ENCODE peak calls at places on chromosomes 2 and 18, in four cellular contexts. F, P, V and A are unnamed samples.

GRCh38 chr2:44528595-44528994 is 166.8 kb downstream of the CAMKMT start:
- DNase-seq in P (no peak), F (no peak), V (no peak), A (no peak)

GRCh38 chr2:75464348-75464946 is 96.3 kb downstream of the EVA1A start:
- DNase-seq in P (no peak), V (peak), F (no peak), A (no peak)

GRCh38 chr2:45227347-45227746 is 218.1 kb upstream of the SIX2 start:
- DNase-seq in P (no peak), F (no peak), V (no peak), A (no peak)

GRCh38 chr2:126643431-126643830 is 12.5 kb upstream of the GYPC start:
- DNase-seq in V (no peak), P (no peak), F (no peak), A (peak)

GRCh38 chr2:201448067-201448466 is 3.2 kb downstream of the TRAK2 start:
- DNase-seq in F (no peak), V (no peak), P (no peak), A (no peak)

GRCh38 chr2:223270538-223270937 is 218.5 kb downstream of the KCNE4 start:
- DNase-seq in F (no peak), V (no peak), P (no peak), A (no peak)

GRCh38 chr2:65300772-65301711 is 73.4 kb downstream of the ACTR2 start:
- DNase-seq in V (peak), F (peak), P (peak), A (no peak)

GRCh38 chr2:58137221-58137620 is 90.6 kb downstream of the VRK2 start:
- DNase-seq in F (no peak), V (no peak), P (no peak), A (no peak)

GRCh38 chr2:39933166-39933565 is 154.1 kb upstream of the THUMPD2 start:
- DNase-seq in P (no peak), F (no peak), V (no peak), A (no peak)

DNA sequence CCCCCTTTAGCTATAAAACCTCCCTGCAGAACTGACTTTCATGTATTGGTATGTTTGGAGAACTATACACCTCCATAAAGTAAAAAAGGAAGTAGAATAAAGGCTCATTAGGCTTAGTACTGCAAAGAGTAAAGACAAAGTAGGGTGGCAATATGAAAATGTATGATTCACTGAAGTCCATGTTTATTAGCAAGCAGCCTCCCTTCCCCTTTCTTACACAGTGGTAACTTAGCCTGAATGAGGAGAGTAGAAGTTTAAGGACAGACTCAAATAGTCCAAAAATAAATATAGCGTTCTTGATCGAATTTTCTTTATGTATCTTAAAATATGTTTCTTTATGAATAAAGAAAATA is 1.5 kb downstream of the ZNF804A start:
- DNase-seq in P (no peak), V (peak), F (no peak), A (no peak)
- TF ChIP-seq CTCF in P (no peak), V (no peak), F (no peak), A (no peak)

DNA sequence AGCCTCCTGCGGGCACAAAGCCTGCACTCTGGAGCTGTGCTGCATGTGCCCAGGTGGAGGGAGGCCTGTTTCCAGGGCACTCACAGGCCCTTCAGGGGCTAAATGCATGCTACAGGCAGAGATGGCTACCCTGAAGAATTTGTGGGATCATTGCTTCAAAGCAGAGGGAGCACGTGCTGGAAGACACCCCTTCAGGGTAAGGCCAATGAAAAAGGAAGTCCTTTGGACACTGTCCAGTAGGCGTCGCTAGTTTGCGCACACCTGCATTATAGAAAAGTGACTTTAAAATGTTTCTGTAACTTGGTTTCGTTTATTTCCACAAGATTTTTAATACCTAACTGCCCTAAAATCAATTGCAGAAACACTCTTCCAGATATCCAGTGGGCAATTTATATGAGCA is 325.3 kb downstream of the ZNF516 start:
- DNase-seq in F (no peak), P (no peak), V (no peak), A (no peak)
- TF ChIP-seq CTCF in F (peak), P (no peak), V (no peak), A (no peak)

GRCh38 chr2:36708119-36708741 is 11.7 kb downstream of the VIT start:
- DNase-seq in V (no peak), F (no peak), P (no peak), A (peak)
- TF ChIP-seq CTCF in V (peak), F (no peak), P (no peak), A (peak)

GRCh38 chr2:16707014-16707413 is 41.4 kb upstream of the CYRIA start:
- DNase-seq in V (no peak), F (no peak), P (no peak), A (no peak)

GRCh38 chr2:16713011-16713423 is 47.4 kb upstream of the CYRIA start:
- DNase-seq in V (peak), P (no peak), F (no peak), A (no peak)

GRCh38 chr2:16708173-16708572 is 42.5 kb upstream of the CYRIA start:
- DNase-seq in F (no peak), V (no peak), P (no peak), A (no peak)

GRCh38 chr2:16709769-16710168 is 44.1 kb upstream of the CYRIA start:
- DNase-seq in V (no peak), P (no peak), F (no peak), A (peak)
- TF ChIP-seq CTCF in V (no peak), P (no peak), F (no peak), A (no peak)